ENCODE peak calls at places on chromosomes 6 and 20, in six cellular contexts. One of them, this sample, is unnamed.

GRCh38 chr6:53615633-53616449 is 49.7 kb downstream of the KLHL31 start:
- DNase-seq in putamen: peak
- DNase-seq in iPS-NIHi11: no peak
- DNase-seq in activated T-helper 1 cell treated with anti-CD3 and anti-CD28 coated beads, Interleukin-12 subunit alpha, Interleukin-12 subunit beta, Interleukin-2, Interleukin-4 antibody, amounts not matched to agents 30 ng/mL and 10 ng/mL and 1 ng/mL, durations not matched to agents 14 hours and 24 hours and 36 hours: no peak
- DNase-seq in activated gamma-delta T cell treated with Interleukin-2 at 50 U/mL for 16 hours: no peak
- DNase-seq in CD4-positive, CD25-positive, alpha-beta regulatory T cell: no peak
- DNase-seq in this sample: no peak

GRCh38 chr20:58713801-58714339 is 21.3 kb downstream of the NPEPL1 start:
- DNase-seq in putamen: no peak
- DNase-seq in CD4-positive, CD25-positive, alpha-beta regulatory T cell: no peak
- DNase-seq in iPS-NIHi11: no peak
- DNase-seq in activated gamma-delta T cell treated with Interleukin-2 at 50 U/mL for 16 hours: no peak
- DNase-seq in activated T-helper 1 cell treated with anti-CD3 and anti-CD28 coated beads, Interleukin-12 subunit alpha, Interleukin-12 subunit beta, Interleukin-2, Interleukin-4 antibody, amounts not matched to agents 30 ng/mL and 10 ng/mL and 1 ng/mL, durations not matched to agents 14 hours and 24 hours and 36 hours: no peak
- DNase-seq in this sample: no peak

GRCh38 chr6:30037182-30037788 is 23.8 kb upstream of the POLR1H start:
- DNase-seq in iPS-NIHi11: peak
- DNase-seq in CD4-positive, CD25-positive, alpha-beta regulatory T cell: peak
- DNase-seq in activated T-helper 1 cell treated with anti-CD3 and anti-CD28 coated beads, Interleukin-12 subunit alpha, Interleukin-12 subunit beta, Interleukin-2, Interleukin-4 antibody, amounts not matched to agents 30 ng/mL and 10 ng/mL and 1 ng/mL, durations not matched to agents 14 hours and 24 hours and 36 hours: no peak
- DNase-seq in activated gamma-delta T cell treated with Interleukin-2 at 50 U/mL for 16 hours: no peak
- DNase-seq in putamen: no peak
- DNase-seq in this sample: peak

GRCh38 chr6:146913842-146914562 is 290.2 kb upstream of the STXBP5 start:
- DNase-seq in activated gamma-delta T cell treated with Interleukin-2 at 50 U/mL for 16 hours: no peak
- DNase-seq in CD4-positive, CD25-positive, alpha-beta regulatory T cell: peak
- DNase-seq in activated T-helper 1 cell treated with anti-CD3 and anti-CD28 coated beads, Interleukin-12 subunit alpha, Interleukin-12 subunit beta, Interleukin-2, Interleukin-4 antibody, amounts not matched to agents 30 ng/mL and 10 ng/mL and 1 ng/mL, durations not matched to agents 14 hours and 24 hours and 36 hours: no peak
- DNase-seq in putamen: no peak
- DNase-seq in iPS-NIHi11: peak
- DNase-seq in this sample: no peak

GRCh38 chr20:57076202-57076651 is 190.2 kb downstream of the BMP7 start:
- DNase-seq in activated gamma-delta T cell treated with Interleukin-2 at 50 U/mL for 16 hours: no peak
- DNase-seq in putamen: no peak
- DNase-seq in iPS-NIHi11: no peak
- DNase-seq in activated T-helper 1 cell treated with anti-CD3 and anti-CD28 coated beads, Interleukin-12 subunit alpha, Interleukin-12 subunit beta, Interleukin-2, Interleukin-4 antibody, amounts not matched to agents 30 ng/mL and 10 ng/mL and 1 ng/mL, durations not matched to agents 14 hours and 24 hours and 36 hours: no peak
- DNase-seq in CD4-positive, CD25-positive, alpha-beta regulatory T cell: no peak
- DNase-seq in this sample: no peak

GRCh38 chr20:46757754-46758678 is 48.6 kb downstream of the SLC2A10 start:
- DNase-seq in activated gamma-delta T cell treated with Interleukin-2 at 50 U/mL for 16 hours: peak
- DNase-seq in CD4-positive, CD25-positive, alpha-beta regulatory T cell: peak
- DNase-seq in iPS-NIHi11: peak
- DNase-seq in putamen: peak
- DNase-seq in activated T-helper 1 cell treated with anti-CD3 and anti-CD28 coated beads, Interleukin-12 subunit alpha, Interleukin-12 subunit beta, Interleukin-2, Interleukin-4 antibody, amounts not matched to agents 30 ng/mL and 10 ng/mL and 1 ng/mL, durations not matched to agents 14 hours and 24 hours and 36 hours: peak
- DNase-seq in this sample: peak

GRCh38 chr6:159174263-159174974 is 5.2 kb downstream of the FNDC1 start:
- DNase-seq in activated T-helper 1 cell treated with anti-CD3 and anti-CD28 coated beads, Interleukin-12 subunit alpha, Interleukin-12 subunit beta, Interleukin-2, Interleukin-4 antibody, amounts not matched to agents 30 ng/mL and 10 ng/mL and 1 ng/mL, durations not matched to agents 14 hours and 24 hours and 36 hours: peak
- DNase-seq in putamen: peak
- DNase-seq in CD4-positive, CD25-positive, alpha-beta regulatory T cell: peak
- DNase-seq in activated gamma-delta T cell treated with Interleukin-2 at 50 U/mL for 16 hours: peak
- DNase-seq in iPS-NIHi11: peak
- DNase-seq in this sample: peak

GRCh38 chr6:44529506-44529905 is 142.0 kb downstream of the CDC5L start:
- DNase-seq in CD4-positive, CD25-positive, alpha-beta regulatory T cell: no peak
- DNase-seq in iPS-NIHi11: no peak
- DNase-seq in putamen: no peak
- DNase-seq in activated gamma-delta T cell treated with Interleukin-2 at 50 U/mL for 16 hours: no peak
- DNase-seq in activated T-helper 1 cell treated with anti-CD3 and anti-CD28 coated beads, Interleukin-12 subunit alpha, Interleukin-12 subunit beta, Interleukin-2, Interleukin-4 antibody, amounts not matched to agents 30 ng/mL and 10 ng/mL and 1 ng/mL, durations not matched to agents 14 hours and 24 hours and 36 hours: no peak
- DNase-seq in this sample: no peak

GRCh38 chr20:57480444-57481152 is 44.3 kb downstream of the CTCFL start:
- DNase-seq in activated gamma-delta T cell treated with Interleukin-2 at 50 U/mL for 16 hours: peak
- DNase-seq in CD4-positive, CD25-positive, alpha-beta regulatory T cell: peak
- DNase-seq in putamen: no peak
- DNase-seq in activated T-helper 1 cell treated with anti-CD3 and anti-CD28 coated beads, Interleukin-12 subunit alpha, Interleukin-12 subunit beta, Interleukin-2, Interleukin-4 antibody, amounts not matched to agents 30 ng/mL and 10 ng/mL and 1 ng/mL, durations not matched to agents 14 hours and 24 hours and 36 hours: no peak
- DNase-seq in iPS-NIHi11: no peak
- DNase-seq in this sample: no peak

GRCh38 chr6:129183681-129184216 is 300.8 kb downstream of the LAMA2 start:
- DNase-seq in CD4-positive, CD25-positive, alpha-beta regulatory T cell: no peak
- DNase-seq in activated gamma-delta T cell treated with Interleukin-2 at 50 U/mL for 16 hours: no peak
- DNase-seq in iPS-NIHi11: no peak
- DNase-seq in putamen: no peak
- DNase-seq in activated T-helper 1 cell treated with anti-CD3 and anti-CD28 coated beads, Interleukin-12 subunit alpha, Interleukin-12 subunit beta, Interleukin-2, Interleukin-4 antibody, amounts not matched to agents 30 ng/mL and 10 ng/mL and 1 ng/mL, durations not matched to agents 14 hours and 24 hours and 36 hours: no peak
- DNase-seq in this sample: no peak

GRCh38 chr20:11454966-11455799 is 462.5 kb upstream of the BTBD3 start:
- DNase-seq in putamen: no peak
- DNase-seq in activated gamma-delta T cell treated with Interleukin-2 at 50 U/mL for 16 hours: no peak
- DNase-seq in iPS-NIHi11: peak
- DNase-seq in CD4-positive, CD25-positive, alpha-beta regulatory T cell: no peak
- DNase-seq in activated T-helper 1 cell treated with anti-CD3 and anti-CD28 coated beads, Interleukin-12 subunit alpha, Interleukin-12 subunit beta, Interleukin-2, Interleukin-4 antibody, amounts not matched to agents 30 ng/mL and 10 ng/mL and 1 ng/mL, durations not matched to agents 14 hours and 24 hours and 36 hours: no peak
- DNase-seq in this sample: no peak

GRCh38 chr6:108564178-108564577 is 3.5 kb downstream of the FOXO3 start:
- DNase-seq in activated gamma-delta T cell treated with Interleukin-2 at 50 U/mL for 16 hours: no peak
- DNase-seq in CD4-positive, CD25-positive, alpha-beta regulatory T cell: peak
- DNase-seq in iPS-NIHi11: no peak
- DNase-seq in activated T-helper 1 cell treated with anti-CD3 and anti-CD28 coated beads, Interleukin-12 subunit alpha, Interleukin-12 subunit beta, Interleukin-2, Interleukin-4 antibody, amounts not matched to agents 30 ng/mL and 10 ng/mL and 1 ng/mL, durations not matched to agents 14 hours and 24 hours and 36 hours: no peak
- DNase-seq in putamen: no peak
- DNase-seq in this sample: no peak

GRCh38 chr6:17456711-17457110 is 63.3 kb downstream of the CAP2 start:
- DNase-seq in activated T-helper 1 cell treated with anti-CD3 and anti-CD28 coated beads, Interleukin-12 subunit alpha, Interleukin-12 subunit beta, Interleukin-2, Interleukin-4 antibody, amounts not matched to agents 30 ng/mL and 10 ng/mL and 1 ng/mL, durations not matched to agents 14 hours and 24 hours and 36 hours: no peak
- DNase-seq in putamen: no peak
- DNase-seq in activated gamma-delta T cell treated with Interleukin-2 at 50 U/mL for 16 hours: no peak
- DNase-seq in iPS-NIHi11: no peak
- DNase-seq in CD4-positive, CD25-positive, alpha-beta regulatory T cell: no peak
- DNase-seq in this sample: no peak

GRCh38 chr20:36687850-36688249 is 41.9 kb upstream of the SLA2 start:
- DNase-seq in activated gamma-delta T cell treated with Interleukin-2 at 50 U/mL for 16 hours: no peak
- DNase-seq in CD4-positive, CD25-positive, alpha-beta regulatory T cell: no peak
- DNase-seq in putamen: no peak
- DNase-seq in activated T-helper 1 cell treated with anti-CD3 and anti-CD28 coated beads, Interleukin-12 subunit alpha, Interleukin-12 subunit beta, Interleukin-2, Interleukin-4 antibody, amounts not matched to agents 30 ng/mL and 10 ng/mL and 1 ng/mL, durations not matched to agents 14 hours and 24 hours and 36 hours: no peak
- DNase-seq in iPS-NIHi11: no peak
- DNase-seq in this sample: no peak

GRCh38 chr6:158622545-158623190 is 21.9 kb downstream of the DYNLT1 start:
- DNase-seq in activated T-helper 1 cell treated with anti-CD3 and anti-CD28 coated beads, Interleukin-12 subunit alpha, Interleukin-12 subunit beta, Interleukin-2, Interleukin-4 antibody, amounts not matched to agents 30 ng/mL and 10 ng/mL and 1 ng/mL, durations not matched to agents 14 hours and 24 hours and 36 hours: no peak
- DNase-seq in iPS-NIHi11: no peak
- DNase-seq in activated gamma-delta T cell treated with Interleukin-2 at 50 U/mL for 16 hours: no peak
- DNase-seq in putamen: no peak
- DNase-seq in CD4-positive, CD25-positive, alpha-beta regulatory T cell: no peak
- DNase-seq in this sample: no peak

GRCh38 chr20:34017610-34018009 is 23.9 kb downstream of the RALY start:
- DNase-seq in putamen: no peak
- DNase-seq in CD4-positive, CD25-positive, alpha-beta regulatory T cell: no peak
- DNase-seq in activated gamma-delta T cell treated with Interleukin-2 at 50 U/mL for 16 hours: no peak
- DNase-seq in iPS-NIHi11: no peak
- DNase-seq in activated T-helper 1 cell treated with anti-CD3 and anti-CD28 coated beads, Interleukin-12 subunit alpha, Interleukin-12 subunit beta, Interleukin-2, Interleukin-4 antibody, amounts not matched to agents 30 ng/mL and 10 ng/mL and 1 ng/mL, durations not matched to agents 14 hours and 24 hours and 36 hours: no peak
- DNase-seq in this sample: no peak

GRCh38 chr6:97630592-97630991 is 347.6 kb upstream of the MMS22L start:
- DNase-seq in activated T-helper 1 cell treated with anti-CD3 and anti-CD28 coated beads, Interleukin-12 subunit alpha, Interleukin-12 subunit beta, Interleukin-2, Interleukin-4 antibody, amounts not matched to agents 30 ng/mL and 10 ng/mL and 1 ng/mL, durations not matched to agents 14 hours and 24 hours and 36 hours: no peak
- DNase-seq in activated gamma-delta T cell treated with Interleukin-2 at 50 U/mL for 16 hours: no peak
- DNase-seq in CD4-positive, CD25-positive, alpha-beta regulatory T cell: no peak
- DNase-seq in iPS-NIHi11: no peak
- DNase-seq in putamen: no peak
- DNase-seq in this sample: no peak

GRCh38 chr6:150076196-150076893 is 7.4 kb upstream of the ULBP3 start:
- DNase-seq in activated T-helper 1 cell treated with anti-CD3 and anti-CD28 coated beads, Interleukin-12 subunit alpha, Interleukin-12 subunit beta, Interleukin-2, Interleukin-4 antibody, amounts not matched to agents 30 ng/mL and 10 ng/mL and 1 ng/mL, durations not matched to agents 14 hours and 24 hours and 36 hours: no peak
- DNase-seq in CD4-positive, CD25-positive, alpha-beta regulatory T cell: no peak
- DNase-seq in iPS-NIHi11: no peak
- DNase-seq in putamen: no peak
- DNase-seq in activated gamma-delta T cell treated with Interleukin-2 at 50 U/mL for 16 hours: no peak
- DNase-seq in this sample: no peak

GRCh38 chr6:77466055-77467028 is 3.1 kb upstream of the HTR1B start:
- DNase-seq in activated gamma-delta T cell treated with Interleukin-2 at 50 U/mL for 16 hours: no peak
- DNase-seq in iPS-NIHi11: peak
- DNase-seq in activated T-helper 1 cell treated with anti-CD3 and anti-CD28 coated beads, Interleukin-12 subunit alpha, Interleukin-12 subunit beta, Interleukin-2, Interleukin-4 antibody, amounts not matched to agents 30 ng/mL and 10 ng/mL and 1 ng/mL, durations not matched to agents 14 hours and 24 hours and 36 hours: no peak
- DNase-seq in CD4-positive, CD25-positive, alpha-beta regulatory T cell: peak
- DNase-seq in putamen: no peak
- DNase-seq in this sample: no peak

GRCh38 chr6:27839303-27840081 is 72.7 kb downstream of the OR2B2 start:
- DNase-seq in CD4-positive, CD25-positive, alpha-beta regulatory T cell: peak
- DNase-seq in activated T-helper 1 cell treated with anti-CD3 and anti-CD28 coated beads, Interleukin-12 subunit alpha, Interleukin-12 subunit beta, Interleukin-2, Interleukin-4 antibody, amounts not matched to agents 30 ng/mL and 10 ng/mL and 1 ng/mL, durations not matched to agents 14 hours and 24 hours and 36 hours: no peak
- DNase-seq in activated gamma-delta T cell treated with Interleukin-2 at 50 U/mL for 16 hours: no peak
- DNase-seq in putamen: no peak
- DNase-seq in iPS-NIHi11: no peak
- DNase-seq in this sample: no peak

GRCh38 chr6:136408205-136408604 is 118.6 kb upstream of the BCLAF1 start:
- DNase-seq in iPS-NIHi11: no peak
- DNase-seq in activated T-helper 1 cell treated with anti-CD3 and anti-CD28 coated beads, Interleukin-12 subunit alpha, Interleukin-12 subunit beta, Interleukin-2, Interleukin-4 antibody, amounts not matched to agents 30 ng/mL and 10 ng/mL and 1 ng/mL, durations not matched to agents 14 hours and 24 hours and 36 hours: no peak
- DNase-seq in putamen: no peak
- DNase-seq in activated gamma-delta T cell treated with Interleukin-2 at 50 U/mL for 16 hours: no peak
- DNase-seq in CD4-positive, CD25-positive, alpha-beta regulatory T cell: no peak
- DNase-seq in this sample: no peak

GRCh38 chr20:3672864-3673550 is 8.8 kb downstream of the ADAM33 start:
- DNase-seq in activated gamma-delta T cell treated with Interleukin-2 at 50 U/mL for 16 hours: no peak
- DNase-seq in putamen: no peak
- DNase-seq in iPS-NIHi11: no peak
- DNase-seq in activated T-helper 1 cell treated with anti-CD3 and anti-CD28 coated beads, Interleukin-12 subunit alpha, Interleukin-12 subunit beta, Interleukin-2, Interleukin-4 antibody, amounts not matched to agents 30 ng/mL and 10 ng/mL and 1 ng/mL, durations not matched to agents 14 hours and 24 hours and 36 hours: no peak
- DNase-seq in CD4-positive, CD25-positive, alpha-beta regulatory T cell: no peak
- DNase-seq in this sample: no peak

GRCh38 chr20:23061713-23062561 is 12.5 kb upstream of the THBD start:
- DNase-seq in activated gamma-delta T cell treated with Interleukin-2 at 50 U/mL for 16 hours: no peak
- DNase-seq in CD4-positive, CD25-positive, alpha-beta regulatory T cell: no peak
- DNase-seq in activated T-helper 1 cell treated with anti-CD3 and anti-CD28 coated beads, Interleukin-12 subunit alpha, Interleukin-12 subunit beta, Interleukin-2, Interleukin-4 antibody, amounts not matched to agents 30 ng/mL and 10 ng/mL and 1 ng/mL, durations not matched to agents 14 hours and 24 hours and 36 hours: no peak
- DNase-seq in iPS-NIHi11: peak
- DNase-seq in putamen: no peak
- DNase-seq in this sample: peak

GRCh38 chr20:297098-297924 is at the start of gene ZCCHC3:
- DNase-seq in iPS-NIHi11: peak
- DNase-seq in CD4-positive, CD25-positive, alpha-beta regulatory T cell: peak
- DNase-seq in activated T-helper 1 cell treated with anti-CD3 and anti-CD28 coated beads, Interleukin-12 subunit alpha, Interleukin-12 subunit beta, Interleukin-2, Interleukin-4 antibody, amounts not matched to agents 30 ng/mL and 10 ng/mL and 1 ng/mL, durations not matched to agents 14 hours and 24 hours and 36 hours: peak
- DNase-seq in activated gamma-delta T cell treated with Interleukin-2 at 50 U/mL for 16 hours: peak
- DNase-seq in putamen: peak
- DNase-seq in this sample: peak

GRCh38 chr6:165676435-165677068 is 13.5 kb upstream of the PDE10A start:
- DNase-seq in putamen: no peak
- DNase-seq in CD4-positive, CD25-positive, alpha-beta regulatory T cell: no peak
- DNase-seq in activated gamma-delta T cell treated with Interleukin-2 at 50 U/mL for 16 hours: no peak
- DNase-seq in activated T-helper 1 cell treated with anti-CD3 and anti-CD28 coated beads, Interleukin-12 subunit alpha, Interleukin-12 subunit beta, Interleukin-2, Interleukin-4 antibody, amounts not matched to agents 30 ng/mL and 10 ng/mL and 1 ng/mL, durations not matched to agents 14 hours and 24 hours and 36 hours: no peak
- DNase-seq in iPS-NIHi11: no peak
- DNase-seq in this sample: no peak

GRCh38 chr20:4925842-4926530 is 75.3 kb downstream of the SLC23A2 start:
- DNase-seq in activated gamma-delta T cell treated with Interleukin-2 at 50 U/mL for 16 hours: no peak
- DNase-seq in activated T-helper 1 cell treated with anti-CD3 and anti-CD28 coated beads, Interleukin-12 subunit alpha, Interleukin-12 subunit beta, Interleukin-2, Interleukin-4 antibody, amounts not matched to agents 30 ng/mL and 10 ng/mL and 1 ng/mL, durations not matched to agents 14 hours and 24 hours and 36 hours: no peak
- DNase-seq in putamen: peak
- DNase-seq in iPS-NIHi11: no peak
- DNase-seq in CD4-positive, CD25-positive, alpha-beta regulatory T cell: no peak
- DNase-seq in this sample: no peak

GRCh38 chr6:160730911-160731310 is 28.9 kb downstream of the PLG start:
- DNase-seq in CD4-positive, CD25-positive, alpha-beta regulatory T cell: no peak
- DNase-seq in activated gamma-delta T cell treated with Interleukin-2 at 50 U/mL for 16 hours: no peak
- DNase-seq in putamen: no peak
- DNase-seq in activated T-helper 1 cell treated with anti-CD3 and anti-CD28 coated beads, Interleukin-12 subunit alpha, Interleukin-12 subunit beta, Interleukin-2, Interleukin-4 antibody, amounts not matched to agents 30 ng/mL and 10 ng/mL and 1 ng/mL, durations not matched to agents 14 hours and 24 hours and 36 hours: no peak
- DNase-seq in iPS-NIHi11: peak
- DNase-seq in this sample: no peak

GRCh38 chr20:58236612-58237317 is 8.3 kb upstream of the ANKRD60 start:
- DNase-seq in iPS-NIHi11: peak
- DNase-seq in CD4-positive, CD25-positive, alpha-beta regulatory T cell: peak
- DNase-seq in activated T-helper 1 cell treated with anti-CD3 and anti-CD28 coated beads, Interleukin-12 subunit alpha, Interleukin-12 subunit beta, Interleukin-2, Interleukin-4 antibody, amounts not matched to agents 30 ng/mL and 10 ng/mL and 1 ng/mL, durations not matched to agents 14 hours and 24 hours and 36 hours: peak
- DNase-seq in activated gamma-delta T cell treated with Interleukin-2 at 50 U/mL for 16 hours: peak
- DNase-seq in putamen: peak
- DNase-seq in this sample: peak

GRCh38 chr6:12490376-12490903 is 200.3 kb downstream of the EDN1 start:
- DNase-seq in iPS-NIHi11: no peak
- DNase-seq in activated T-helper 1 cell treated with anti-CD3 and anti-CD28 coated beads, Interleukin-12 subunit alpha, Interleukin-12 subunit beta, Interleukin-2, Interleukin-4 antibody, amounts not matched to agents 30 ng/mL and 10 ng/mL and 1 ng/mL, durations not matched to agents 14 hours and 24 hours and 36 hours: no peak
- DNase-seq in putamen: no peak
- DNase-seq in activated gamma-delta T cell treated with Interleukin-2 at 50 U/mL for 16 hours: no peak
- DNase-seq in CD4-positive, CD25-positive, alpha-beta regulatory T cell: no peak
- DNase-seq in this sample: no peak

GRCh38 chr6:86581833-86582232 is 355.5 kb upstream of the HTR1E start:
- DNase-seq in iPS-NIHi11: no peak
- DNase-seq in activated T-helper 1 cell treated with anti-CD3 and anti-CD28 coated beads, Interleukin-12 subunit alpha, Interleukin-12 subunit beta, Interleukin-2, Interleukin-4 antibody, amounts not matched to agents 30 ng/mL and 10 ng/mL and 1 ng/mL, durations not matched to agents 14 hours and 24 hours and 36 hours: no peak
- DNase-seq in activated gamma-delta T cell treated with Interleukin-2 at 50 U/mL for 16 hours: no peak
- DNase-seq in CD4-positive, CD25-positive, alpha-beta regulatory T cell: no peak
- DNase-seq in putamen: no peak
- DNase-seq in this sample: no peak

GRCh38 chr6:34149831-34150400 is 4.0 kb upstream of the GRM4 start:
- DNase-seq in activated gamma-delta T cell treated with Interleukin-2 at 50 U/mL for 16 hours: no peak
- DNase-seq in putamen: no peak
- DNase-seq in iPS-NIHi11: no peak
- DNase-seq in activated T-helper 1 cell treated with anti-CD3 and anti-CD28 coated beads, Interleukin-12 subunit alpha, Interleukin-12 subunit beta, Interleukin-2, Interleukin-4 antibody, amounts not matched to agents 30 ng/mL and 10 ng/mL and 1 ng/mL, durations not matched to agents 14 hours and 24 hours and 36 hours: no peak
- DNase-seq in CD4-positive, CD25-positive, alpha-beta regulatory T cell: no peak
- DNase-seq in this sample: no peak

GRCh38 chr6:100103194-100103593 is 109.2 kb upstream of the MCHR2 start:
- DNase-seq in activated T-helper 1 cell treated with anti-CD3 and anti-CD28 coated beads, Interleukin-12 subunit alpha, Interleukin-12 subunit beta, Interleukin-2, Interleukin-4 antibody, amounts not matched to agents 30 ng/mL and 10 ng/mL and 1 ng/mL, durations not matched to agents 14 hours and 24 hours and 36 hours: no peak
- DNase-seq in putamen: no peak
- DNase-seq in iPS-NIHi11: no peak
- DNase-seq in CD4-positive, CD25-positive, alpha-beta regulatory T cell: no peak
- DNase-seq in activated gamma-delta T cell treated with Interleukin-2 at 50 U/mL for 16 hours: no peak
- DNase-seq in this sample: no peak

GRCh38 chr6:121008553-121008952 is 325.7 kb downstream of the TBC1D32 start:
- DNase-seq in iPS-NIHi11: no peak
- DNase-seq in activated gamma-delta T cell treated with Interleukin-2 at 50 U/mL for 16 hours: no peak
- DNase-seq in putamen: no peak
- DNase-seq in activated T-helper 1 cell treated with anti-CD3 and anti-CD28 coated beads, Interleukin-12 subunit alpha, Interleukin-12 subunit beta, Interleukin-2, Interleukin-4 antibody, amounts not matched to agents 30 ng/mL and 10 ng/mL and 1 ng/mL, durations not matched to agents 14 hours and 24 hours and 36 hours: no peak
- DNase-seq in CD4-positive, CD25-positive, alpha-beta regulatory T cell: no peak
- DNase-seq in this sample: no peak

GRCh38 chr6:118567974-118568373 is 19.9 kb downstream of the PLN start:
- DNase-seq in iPS-NIHi11: no peak
- DNase-seq in CD4-positive, CD25-positive, alpha-beta regulatory T cell: no peak
- DNase-seq in activated T-helper 1 cell treated with anti-CD3 and anti-CD28 coated beads, Interleukin-12 subunit alpha, Interleukin-12 subunit beta, Interleukin-2, Interleukin-4 antibody, amounts not matched to agents 30 ng/mL and 10 ng/mL and 1 ng/mL, durations not matched to agents 14 hours and 24 hours and 36 hours: no peak
- DNase-seq in putamen: no peak
- DNase-seq in activated gamma-delta T cell treated with Interleukin-2 at 50 U/mL for 16 hours: no peak
- DNase-seq in this sample: no peak

GRCh38 chr6:4388675-4389074 is 253.3 kb upstream of the ECI2 start:
- DNase-seq in iPS-NIHi11: peak
- DNase-seq in activated T-helper 1 cell treated with anti-CD3 and anti-CD28 coated beads, Interleukin-12 subunit alpha, Interleukin-12 subunit beta, Interleukin-2, Interleukin-4 antibody, amounts not matched to agents 30 ng/mL and 10 ng/mL and 1 ng/mL, durations not matched to agents 14 hours and 24 hours and 36 hours: no peak
- DNase-seq in CD4-positive, CD25-positive, alpha-beta regulatory T cell: no peak
- DNase-seq in activated gamma-delta T cell treated with Interleukin-2 at 50 U/mL for 16 hours: no peak
- DNase-seq in putamen: no peak
- DNase-seq in this sample: no peak

GRCh38 chr20:33568378-33569289 is 78.7 kb downstream of the CBFA2T2 start:
- DNase-seq in putamen: peak
- DNase-seq in activated gamma-delta T cell treated with Interleukin-2 at 50 U/mL for 16 hours: no peak
- DNase-seq in CD4-positive, CD25-positive, alpha-beta regulatory T cell: no peak
- DNase-seq in iPS-NIHi11: peak
- DNase-seq in activated T-helper 1 cell treated with anti-CD3 and anti-CD28 coated beads, Interleukin-12 subunit alpha, Interleukin-12 subunit beta, Interleukin-2, Interleukin-4 antibody, amounts not matched to agents 30 ng/mL and 10 ng/mL and 1 ng/mL, durations not matched to agents 14 hours and 24 hours and 36 hours: no peak
- DNase-seq in this sample: no peak

GRCh38 chr20:9503530-9504251 is 10.7 kb upstream of the LAMP5 start:
- DNase-seq in CD4-positive, CD25-positive, alpha-beta regulatory T cell: no peak
- DNase-seq in activated T-helper 1 cell treated with anti-CD3 and anti-CD28 coated beads, Interleukin-12 subunit alpha, Interleukin-12 subunit beta, Interleukin-2, Interleukin-4 antibody, amounts not matched to agents 30 ng/mL and 10 ng/mL and 1 ng/mL, durations not matched to agents 14 hours and 24 hours and 36 hours: no peak
- DNase-seq in putamen: no peak
- DNase-seq in activated gamma-delta T cell treated with Interleukin-2 at 50 U/mL for 16 hours: no peak
- DNase-seq in iPS-NIHi11: peak
- DNase-seq in this sample: peak

GRCh38 chr6:42690151-42690702 is 32.2 kb downstream of the PRPH2 start:
- DNase-seq in iPS-NIHi11: no peak
- DNase-seq in putamen: no peak
- DNase-seq in CD4-positive, CD25-positive, alpha-beta regulatory T cell: no peak
- DNase-seq in activated gamma-delta T cell treated with Interleukin-2 at 50 U/mL for 16 hours: no peak
- DNase-seq in activated T-helper 1 cell treated with anti-CD3 and anti-CD28 coated beads, Interleukin-12 subunit alpha, Interleukin-12 subunit beta, Interleukin-2, Interleukin-4 antibody, amounts not matched to agents 30 ng/mL and 10 ng/mL and 1 ng/mL, durations not matched to agents 14 hours and 24 hours and 36 hours: no peak
- DNase-seq in this sample: no peak

GRCh38 chr6:126721581-126722145 is 381.7 kb downstream of the CENPW start:
- DNase-seq in activated T-helper 1 cell treated with anti-CD3 and anti-CD28 coated beads, Interleukin-12 subunit alpha, Interleukin-12 subunit beta, Interleukin-2, Interleukin-4 antibody, amounts not matched to agents 30 ng/mL and 10 ng/mL and 1 ng/mL, durations not matched to agents 14 hours and 24 hours and 36 hours: no peak
- DNase-seq in iPS-NIHi11: no peak
- DNase-seq in CD4-positive, CD25-positive, alpha-beta regulatory T cell: no peak
- DNase-seq in putamen: no peak
- DNase-seq in activated gamma-delta T cell treated with Interleukin-2 at 50 U/mL for 16 hours: no peak
- DNase-seq in this sample: no peak

GRCh38 chr20:63183422-63184146 is 32.3 kb downstream of the YTHDF1 start:
- DNase-seq in CD4-positive, CD25-positive, alpha-beta regulatory T cell: peak
- DNase-seq in iPS-NIHi11: peak
- DNase-seq in putamen: no peak
- DNase-seq in activated gamma-delta T cell treated with Interleukin-2 at 50 U/mL for 16 hours: peak
- DNase-seq in activated T-helper 1 cell treated with anti-CD3 and anti-CD28 coated beads, Interleukin-12 subunit alpha, Interleukin-12 subunit beta, Interleukin-2, Interleukin-4 antibody, amounts not matched to agents 30 ng/mL and 10 ng/mL and 1 ng/mL, durations not matched to agents 14 hours and 24 hours and 36 hours: peak
- DNase-seq in this sample: peak

This sample was measured in AML-193.